ENCODE peak calls at places on chromosome 16, in ten cellular contexts. One of them, this sample, is unnamed.

GRCh38 chr16:68375801-68376536 is 65.2 kb downstream of the PRMT7 start:
- DNase-seq in NCI-H1930: no peak
- DNase-seq in Caco-2: no peak
- DNase-seq in BJ: no peak
- DNase-seq in GM13977: no peak
- DNase-seq in NCI-H510A treated with DMSO at 0.1 percent for 48 hours: no peak
- DNase-seq in A549: no peak
- DNase-seq in mesenteric fat pad: no peak
- DNase-seq in Daoy: no peak
- DNase-seq in NCI-H1092 treated with DMSO at 0.1 percent for 48 hours: peak
- DNase-seq in this sample: no peak

GRCh38 chr16:88468289-88469129 is 15.4 kb downstream of the ZFPM1 start:
- DNase-seq in GM13977: peak
- DNase-seq in Caco-2: peak
- DNase-seq in NCI-H1930: no peak
- DNase-seq in BJ: no peak
- DNase-seq in Daoy: peak
- DNase-seq in NCI-H1092 treated with DMSO at 0.1 percent for 48 hours: no peak
- DNase-seq in NCI-H510A treated with DMSO at 0.1 percent for 48 hours: no peak
- DNase-seq in A549: peak
- DNase-seq in mesenteric fat pad: no peak
- DNase-seq in this sample: no peak

GRCh38 chr16:72829846-72830620 is 217.9 kb downstream of the ZFHX3 start:
- DNase-seq in Caco-2: no peak
- DNase-seq in A549: no peak
- DNase-seq in NCI-H1930: no peak
- DNase-seq in NCI-H1092 treated with DMSO at 0.1 percent for 48 hours: no peak
- DNase-seq in mesenteric fat pad: no peak
- DNase-seq in Daoy: no peak
- DNase-seq in BJ: no peak
- DNase-seq in NCI-H510A treated with DMSO at 0.1 percent for 48 hours: no peak
- DNase-seq in GM13977: no peak
- DNase-seq in this sample: no peak

GRCh38 chr16:19812986-19813385 is 71.7 kb downstream of the GPRC5B start:
- DNase-seq in NCI-H510A treated with DMSO at 0.1 percent for 48 hours: no peak
- DNase-seq in NCI-H1930: no peak
- DNase-seq in NCI-H1092 treated with DMSO at 0.1 percent for 48 hours: no peak
- DNase-seq in Daoy: no peak
- DNase-seq in mesenteric fat pad: no peak
- DNase-seq in A549: no peak
- DNase-seq in BJ: no peak
- DNase-seq in Caco-2: no peak
- DNase-seq in GM13977: no peak
- DNase-seq in this sample: no peak

GRCh38 chr16:29745126-29745852 is 501 bp downstream of the C16orf54 start:
- DNase-seq in NCI-H1092 treated with DMSO at 0.1 percent for 48 hours: no peak
- DNase-seq in mesenteric fat pad: no peak
- DNase-seq in BJ: no peak
- DNase-seq in Caco-2: no peak
- DNase-seq in NCI-H1930: no peak
- DNase-seq in Daoy: no peak
- DNase-seq in A549: no peak
- DNase-seq in GM13977: peak
- DNase-seq in NCI-H510A treated with DMSO at 0.1 percent for 48 hours: no peak
- DNase-seq in this sample: no peak

GRCh38 chr16:29820271-29820701 is at the start of gene MVP:
- DNase-seq in NCI-H510A treated with DMSO at 0.1 percent for 48 hours: peak
- DNase-seq in mesenteric fat pad: no peak
- DNase-seq in NCI-H1092 treated with DMSO at 0.1 percent for 48 hours: no peak
- DNase-seq in BJ: no peak
- DNase-seq in Caco-2: no peak
- DNase-seq in Daoy: peak
- DNase-seq in A549: peak
- DNase-seq in GM13977: peak
- DNase-seq in NCI-H1930: no peak
- DNase-seq in this sample: peak

GRCh38 chr16:20333120-20333519 is 5.8 kb upstream of the GP2 start:
- DNase-seq in NCI-H510A treated with DMSO at 0.1 percent for 48 hours: no peak
- DNase-seq in NCI-H1092 treated with DMSO at 0.1 percent for 48 hours: no peak
- DNase-seq in Daoy: no peak
- DNase-seq in GM13977: no peak
- DNase-seq in A549: no peak
- DNase-seq in Caco-2: no peak
- DNase-seq in mesenteric fat pad: no peak
- DNase-seq in BJ: no peak
- DNase-seq in NCI-H1930: no peak
- DNase-seq in this sample: no peak

GRCh38 chr16:4500283-4500682 is 24.1 kb downstream of the HMOX2 start:
- DNase-seq in Caco-2: no peak
- DNase-seq in NCI-H1092 treated with DMSO at 0.1 percent for 48 hours: no peak
- DNase-seq in mesenteric fat pad: no peak
- DNase-seq in A549: peak
- DNase-seq in NCI-H1930: no peak
- DNase-seq in BJ: no peak
- DNase-seq in NCI-H510A treated with DMSO at 0.1 percent for 48 hours: no peak
- DNase-seq in Daoy: peak
- DNase-seq in GM13977: no peak
- DNase-seq in this sample: no peak

GRCh38 chr16:4309833-4310266 is 6.0 kb upstream of the GLIS2 start:
- DNase-seq in mesenteric fat pad: no peak
- DNase-seq in BJ: peak
- DNase-seq in NCI-H510A treated with DMSO at 0.1 percent for 48 hours: peak
- DNase-seq in NCI-H1930: peak
- DNase-seq in A549: peak
- DNase-seq in NCI-H1092 treated with DMSO at 0.1 percent for 48 hours: peak
- DNase-seq in GM13977: no peak
- DNase-seq in Daoy: peak
- DNase-seq in Caco-2: peak
- DNase-seq in this sample: no peak

GRCh38 chr16:10441726-10442125 is 55.9 kb downstream of the ATF7IP2 start:
- DNase-seq in Daoy: no peak
- DNase-seq in NCI-H1092 treated with DMSO at 0.1 percent for 48 hours: no peak
- DNase-seq in mesenteric fat pad: no peak
- DNase-seq in Caco-2: no peak
- DNase-seq in BJ: no peak
- DNase-seq in A549: no peak
- DNase-seq in NCI-H510A treated with DMSO at 0.1 percent for 48 hours: no peak
- DNase-seq in GM13977: no peak
- DNase-seq in NCI-H1930: no peak
- DNase-seq in this sample: no peak

GRCh38 chr16:84724619-84725307 is 25.0 kb downstream of the USP10 start:
- DNase-seq in GM13977: peak
- DNase-seq in NCI-H1092 treated with DMSO at 0.1 percent for 48 hours: no peak
- DNase-seq in A549: no peak
- DNase-seq in NCI-H510A treated with DMSO at 0.1 percent for 48 hours: no peak
- DNase-seq in BJ: no peak
- DNase-seq in Caco-2: no peak
- DNase-seq in mesenteric fat pad: no peak
- DNase-seq in NCI-H1930: no peak
- DNase-seq in Daoy: no peak
- DNase-seq in this sample: no peak

GRCh38 chr16:27851586-27851985 is 211.9 kb downstream of the GSG1L start:
- DNase-seq in NCI-H1930: no peak
- DNase-seq in BJ: no peak
- DNase-seq in A549: no peak
- DNase-seq in Daoy: no peak
- DNase-seq in Caco-2: no peak
- DNase-seq in NCI-H1092 treated with DMSO at 0.1 percent for 48 hours: no peak
- DNase-seq in GM13977: no peak
- DNase-seq in mesenteric fat pad: peak
- DNase-seq in NCI-H510A treated with DMSO at 0.1 percent for 48 hours: no peak
- DNase-seq in this sample: no peak